ENCODE peak calls at places on chromosomes 11 and 22, in five cellular contexts. N is GM23338, O is mammary epithelial cell, G is astrocyte, S is neuronal stem cell. X is an unnamed sample. For H3K4me1 and H3K36me3, the result is how much of the 10 kb centered on the place peaks cover.

GRCh38 chr11:108635106-108635505 is 29.8 kb upstream of the DDX10 start:
- DNase-seq in N (no peak), O (peak), G (peak), S (no peak), X (peak)

GRCh38 chr11:2562181-2562581 is 117.4 kb downstream of the KCNQ1 start:
- DNase-seq in N (no peak), O (no peak), G (no peak), S (no peak), X (peak)

GRCh38 chr11:6240691-6241285 is 1.9 kb downstream of the CNGA4 start:
- DNase-seq in N (no peak), O (no peak), G (no peak), S (no peak), X (no peak)

GRCh38 chr22:45836418-45836817 is 140.5 kb downstream of the WNT7B start:
- DNase-seq in N (no peak), O (no peak), G (no peak), S (no peak), X (no peak)

GRCh38 chr11:128520886-128521696 is 66.3 kb downstream of the ETS1 start:
- DNase-seq in N (no peak), O (no peak), G (no peak), S (no peak), X (no peak)

GRCh38 chr22:19755722-19756287 is 4.8 kb upstream of the TBX1 start:
- DNase-seq in N (peak), O (no peak), G (no peak), S (no peak), X (no peak)

GRCh38 chr11:132395434-132395833 is 1025.0 kb downstream of the NTM start:
- DNase-seq in N (no peak), O (no peak), G (no peak), S (no peak), X (no peak)

GRCh38 chr11:116384876-116385275 is 387.9 kb downstream of the BUD13 start:
- DNase-seq in N (no peak), O (no peak), G (no peak), S (no peak), X (no peak)

GRCh38 chr22:35312198-35313059 is 12.7 kb downstream of the TOM1 start:
- DNase-seq in N (no peak), O (peak), G (peak), S (no peak), X (peak)

GRCh38 chr11:120205596-120206161 is 5.2 kb upstream of the OAF start:
- DNase-seq in N (no peak), O (peak), G (peak), S (no peak), X (peak)

GRCh38 chr22:16559056-16559955 is 33.3 kb downstream of the CCT8L2 start:
- DNase-seq in N (no peak), O (no peak), G (no peak), S (no peak), X (no peak)

GRCh38 chr22:19787849-19788141 is 27.2 kb downstream of the TBX1 start:
- DNase-seq in N (no peak), O (no peak), G (no peak), S (no peak), X (no peak)

GRCh38 chr11:92224394-92225205 is at the start of gene FAT3:
- DNase-seq in N (peak), O (peak), G (peak), S (peak), X (no peak)

GRCh38 chr11:114081641-114082414 is 22.3 kb downstream of the ZBTB16 start:
- DNase-seq in N (no peak), O (no peak), G (peak), S (no peak), X (no peak)

DNA sequence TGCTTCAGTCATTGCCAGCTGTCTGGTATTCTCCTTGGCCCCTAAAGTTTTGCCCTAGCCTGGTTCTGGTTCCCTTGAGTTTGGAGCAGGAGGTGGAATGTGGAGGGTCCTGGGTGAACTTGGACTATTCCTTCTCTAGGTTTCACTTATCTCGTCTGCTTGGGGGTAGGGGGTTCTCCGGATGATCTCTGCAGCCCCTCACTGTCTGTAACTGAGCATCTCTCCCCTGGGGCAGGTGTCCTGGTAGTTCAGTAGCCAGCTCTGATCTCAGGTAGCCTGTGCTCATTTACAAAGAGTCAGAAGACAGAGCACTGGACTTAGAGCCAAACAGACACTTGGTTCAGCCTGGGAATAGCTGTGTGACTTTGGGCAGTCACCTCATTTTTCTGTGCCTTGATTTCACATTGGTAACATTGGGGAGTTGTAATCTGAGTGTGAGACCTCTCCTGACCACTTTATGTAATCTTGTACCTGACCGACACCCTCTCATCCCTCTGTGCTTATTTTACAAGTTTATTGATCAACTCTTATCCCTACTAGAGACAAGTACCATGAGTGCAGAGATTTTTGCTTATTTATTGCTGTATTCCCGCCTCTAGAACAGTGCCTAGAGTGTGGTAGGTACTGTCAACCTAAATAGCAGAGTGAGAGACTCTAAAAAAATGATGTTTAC is 804 bp downstream of the CCDC134 start:
- DNase-seq in N (no peak), O (no peak), G (no peak), S (no peak), X (no peak)
- H3K4me1 ChIP-seq in N (under half), O (under half), G (under half), S (under half), X (under half)

GRCh38 chr22:29635734-29636357 is 32.4 kb downstream of the NF2 start:
- DNase-seq in N (peak), O (peak), G (peak), S (no peak), X (peak)
- H3K36me3 ChIP-seq in N (under half), O (under half), G (under half), S (under half), X (under half)

DNA sequence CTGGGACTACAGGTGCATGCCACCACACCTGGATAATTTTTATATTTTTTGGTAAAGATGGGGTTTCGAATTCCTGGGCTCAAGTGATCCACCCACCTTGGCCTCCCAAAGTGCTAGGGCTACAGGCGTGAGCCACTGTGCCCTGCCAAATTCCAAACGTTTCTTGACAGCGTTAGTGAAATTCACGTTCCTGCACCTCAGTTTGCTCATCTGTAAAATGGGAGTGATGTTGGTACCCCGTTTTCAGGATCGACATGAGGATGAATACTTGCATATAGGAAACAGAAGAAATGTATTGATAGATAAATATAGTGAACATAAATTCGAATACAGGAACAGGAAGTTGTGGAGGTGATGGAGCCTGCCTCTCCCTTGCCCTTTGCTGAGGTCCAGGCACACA is 10.2 kb upstream of the LTO1 start:
- DNase-seq in N (no peak), O (no peak), G (no peak), S (no peak), X (no peak)
- H2AFZ ChIP-seq in N (peak), O (peak), G (no peak), S (no peak), X (no peak)

GRCh38 chr11:76769645-76770586 is 13.2 kb upstream of the TSKU start:
- DNase-seq in N (no peak), O (peak), G (peak), S (no peak), X (no peak)
- H3K4me1 ChIP-seq in N (under half), O (half or more), G (under half), S (under half), X (under half)

X was measured in trophoblast cell.